ENCODE peak calls at places on chromosomes 7 and 10, in ten cellular contexts. J is fibroblast of the aortic adventitia; X is ELR; M is progenitor cell of endocrine pancreas; E is AG08395; W is activated T-cell treated with anti-CD3 and anti-CD28 coated beads, Interleukin-2, amount 50 U/mL, for 72 hours; F is frontal cortex; D is AG09319; B is cerebellum; C is T-cell. A is an unnamed sample.

GRCh38 chr10:62638062-62638477 is 166.4 kb upstream of the ADO start:
- DNase-seq in J (peak; percentile 49), X (peak; percentile 22), M (no peak), E (no peak), W (no peak), F (no peak), D (no peak), B (no peak), C (no peak), A (peak; percentile 38)

GRCh38 chr10:13115832-13116793 is 16.1 kb downstream of the OPTN start:
- DNase-seq in J (no peak), X (no peak), M (no peak), E (no peak), W (no peak), F (no peak), D (no peak), B (no peak), C (no peak), A (no peak)

GRCh38 chr7:107021600-107021999 is 22.9 kb upstream of the PRKAR2B start:
- DNase-seq in J (no peak), X (no peak), M (no peak), E (no peak), W (no peak), F (no peak), D (no peak), B (no peak), C (no peak), A (no peak)

GRCh38 chr10:5563237-5563961 is 38.6 kb downstream of the CALML3 start:
- DNase-seq in J (no peak), X (peak; percentile 77), M (no peak), E (peak; percentile 19), W (no peak), F (no peak), D (no peak), B (no peak), C (no peak), A (no peak)

GRCh38 chr10:46237815-46238510 is 48.8 kb upstream of the ANTXRL start:
- DNase-seq in J (no peak), X (no peak), M (no peak), E (no peak), W (no peak), F (no peak), D (no peak), B (no peak), C (no peak), A (no peak)

GRCh38 chr10:79188154-79188763 is 119.5 kb downstream of the ZMIZ1 start:
- DNase-seq in J (peak; percentile 41), X (no peak), M (no peak), E (no peak), W (no peak), F (no peak), D (no peak), B (no peak), C (no peak), A (no peak)

GRCh38 chr10:133456041-133456951 is 2.6 kb downstream of the SCART1 start:
- DNase-seq in J (no peak), X (no peak), M (no peak), E (no peak), W (no peak), F (no peak), D (no peak), B (no peak), C (no peak), A (no peak)

GRCh38 chr7:28179081-28180030 is 1.2 kb downstream of the JAZF1 start:
- DNase-seq in J (no peak), X (peak; percentile 78), M (peak; percentile 45), E (peak; percentile 78), W (peak; percentile 72), F (peak; percentile 88), D (no peak), B (peak; percentile 82), C (peak; percentile 70), A (peak; percentile 43)

GRCh38 chr7:19681596-19681995 is 27.2 kb downstream of the POLR1F start:
- DNase-seq in J (no peak), X (no peak), M (no peak), E (no peak), W (no peak), F (no peak), D (no peak), B (no peak), C (no peak), A (no peak)

GRCh38 chr10:131774618-131775443 is 126.0 kb upstream of the PPP2R2D start:
- DNase-seq in J (no peak), X (no peak), M (no peak), E (no peak), W (no peak), F (no peak), D (no peak), B (no peak), C (no peak), A (no peak)

GRCh38 chr10:103197177-103197576 is 4.1 kb upstream of the NT5C2 start:
- DNase-seq in J (peak; percentile 67), X (peak; percentile 86), M (no peak), E (peak; percentile 90), W (peak; percentile 49), F (no peak), D (peak; percentile 11), B (peak; percentile 63), C (no peak), A (peak; percentile 31)

GRCh38 chr10:71266147-71266917 is 52.7 kb upstream of the SLC29A3 start:
- DNase-seq in J (peak; percentile 90), X (no peak), M (no peak), E (peak; percentile 79), W (no peak), F (no peak), D (peak; percentile 63), B (no peak), C (no peak), A (no peak)

GRCh38 chr10:15725603-15726002 is 5.9 kb upstream of the ITGA8 start:
- DNase-seq in J (peak; percentile 84), X (peak; percentile 74), M (no peak), E (peak; percentile 81), W (no peak), F (peak; percentile 48), D (no peak), B (peak; percentile 71), C (no peak), A (peak; percentile 23)

GRCh38 chr7:155164316-155164715 is 94.2 kb downstream of the HTR5A start:
- DNase-seq in J (no peak), X (no peak), M (no peak), E (no peak), W (no peak), F (no peak), D (no peak), B (no peak), C (no peak), A (no peak)

GRCh38 chr10:4941540-4942330 is 21.5 kb upstream of the AKR1C1 start:
- DNase-seq in J (peak; percentile 70), X (peak; percentile 15), M (no peak), E (no peak), W (no peak), F (no peak), D (no peak), B (no peak), C (no peak), A (peak; percentile 98)

GRCh38 chr10:125160856-125161569 is 650 bp upstream of the CTBP2 start:
- DNase-seq in J (peak; percentile 80), X (peak; percentile 92), M (peak; percentile 82), E (peak; percentile 84), W (no peak), F (peak; percentile 85), D (peak; percentile 70), B (peak; percentile 68), C (no peak), A (peak; percentile 88)

GRCh38 chr10:120336910-120337540 is 120.0 kb upstream of the PLPP4 start:
- DNase-seq in J (peak; percentile 42), X (peak; percentile 50), M (peak; percentile 38), E (peak; percentile 12), W (peak; percentile 56), F (no peak), D (no peak), B (peak; percentile 11), C (peak; percentile 22), A (no peak)

GRCh38 chr7:5406957-5407930 is 16.4 kb downstream of the TNRC18 start:
- DNase-seq in J (no peak), X (no peak), M (no peak), E (no peak), W (no peak), F (no peak), D (no peak), B (no peak), C (no peak), A (no peak)

GRCh38 chr7:2566890-2567662 is 8.3 kb downstream of the IQCE start:
- DNase-seq in J (peak; percentile 43), X (no peak), M (no peak), E (no peak), W (peak; percentile 43), F (no peak), D (no peak), B (no peak), C (peak; percentile 19), A (no peak)

GRCh38 chr10:130215076-130215917 is 79.1 kb downstream of the GLRX3 start:
- DNase-seq in J (no peak), X (no peak), M (no peak), E (no peak), W (no peak), F (no peak), D (no peak), B (no peak), C (no peak), A (no peak)

GRCh38 chr10:129418826-129419225 is 48.2 kb upstream of the MGMT start:
- DNase-seq in J (no peak), X (no peak), M (no peak), E (no peak), W (no peak), F (no peak), D (no peak), B (no peak), C (no peak), A (no peak)

GRCh38 chr7:158397885-158398284 is 189.7 kb downstream of the PTPRN2 start:
- DNase-seq in J (no peak), X (no peak), M (no peak), E (no peak), W (no peak), F (no peak), D (no peak), B (no peak), C (no peak), A (no peak)

GRCh38 chr7:131889572-131890150 is 333.2 kb upstream of the PODXL start:
- DNase-seq in J (no peak), X (no peak), M (no peak), E (no peak), W (no peak), F (no peak), D (no peak), B (no peak), C (no peak), A (no peak)

GRCh38 chr7:155206286-155207020 is 91.2 kb upstream of the INSIG1 start:
- DNase-seq in J (peak; percentile 94), X (peak; percentile 97), M (no peak), E (peak; percentile 48), W (peak; percentile 79), F (no peak), D (peak; percentile 31), B (no peak), C (peak; percentile 37), A (peak; percentile 92)

GRCh38 chr10:125023269-125023668 is 81.3 kb downstream of the ZRANB1 start:
- DNase-seq in J (no peak), X (no peak), M (no peak), E (no peak), W (no peak), F (no peak), D (no peak), B (peak; percentile 66), C (no peak), A (no peak)

GRCh38 chr10:10902951-10903350 is 114.7 kb upstream of the CELF2 start:
- DNase-seq in J (no peak), X (no peak), M (no peak), E (no peak), W (no peak), F (no peak), D (no peak), B (no peak), C (no peak), A (no peak)

GRCh38 chr7:133431134-133431711 is 178.3 kb downstream of the EXOC4 start:
- DNase-seq in J (no peak), X (no peak), M (no peak), E (no peak), W (no peak), F (no peak), D (no peak), B (no peak), C (no peak), A (no peak)

GRCh38 chr7:44087914-44088838 is 5.8 kb upstream of the POLM start:
- DNase-seq in J (peak; percentile 97), X (peak; percentile 96), M (no peak), E (peak; percentile 83), W (no peak), F (no peak), D (peak; percentile 92), B (peak; percentile 63), C (no peak), A (no peak)